ENCODE peak calls at places on chromosome 1, in nine cellular contexts. One of them, this sample, is unnamed.

GRCh38 chr1:87600848-87601247 is 272.2 kb downstream of the LMO4 start:
- DNase-seq in tibial nerve: no peak
- DNase-seq in esophagus squamous epithelium: no peak
- DNase-seq in AG04449: no peak
- DNase-seq in neural crest cell: no peak
- DNase-seq in BJ: no peak
- DNase-seq in AG10803: no peak
- DNase-seq in Calu3: no peak
- DNase-seq in fibroblast of pulmonary artery: peak
- DNase-seq in this sample: no peak

GRCh38 chr1:78543941-78544630 is 53.3 kb downstream of the PTGFR start:
- DNase-seq in AG04449: no peak
- DNase-seq in tibial nerve: no peak
- DNase-seq in BJ: peak
- DNase-seq in neural crest cell: no peak
- DNase-seq in Calu3: no peak
- DNase-seq in AG10803: peak
- DNase-seq in fibroblast of pulmonary artery: no peak
- DNase-seq in esophagus squamous epithelium: no peak
- DNase-seq in this sample: no peak

GRCh38 chr1:53586765-53587164 is 127.6 kb downstream of the DMRTB1 start:
- DNase-seq in neural crest cell: no peak
- DNase-seq in Calu3: no peak
- DNase-seq in BJ: no peak
- DNase-seq in esophagus squamous epithelium: no peak
- DNase-seq in tibial nerve: no peak
- DNase-seq in AG04449: no peak
- DNase-seq in AG10803: no peak
- DNase-seq in fibroblast of pulmonary artery: no peak
- DNase-seq in this sample: no peak

GRCh38 chr1:178356299-178356698 is 140.5 kb downstream of the CLEC20A start:
- DNase-seq in Calu3: no peak
- DNase-seq in AG10803: no peak
- DNase-seq in esophagus squamous epithelium: no peak
- DNase-seq in BJ: no peak
- DNase-seq in neural crest cell: no peak
- DNase-seq in AG04449: no peak
- DNase-seq in fibroblast of pulmonary artery: no peak
- DNase-seq in tibial nerve: no peak
- DNase-seq in this sample: no peak

GRCh38 chr1:1873186-1873585 is 17.7 kb downstream of the GNB1 start:
- DNase-seq in BJ: no peak
- DNase-seq in AG10803: no peak
- DNase-seq in fibroblast of pulmonary artery: no peak
- DNase-seq in AG04449: no peak
- DNase-seq in esophagus squamous epithelium: no peak
- DNase-seq in tibial nerve: no peak
- DNase-seq in neural crest cell: no peak
- DNase-seq in Calu3: no peak
- DNase-seq in this sample: no peak

GRCh38 chr1:94739521-94740061 is 80.6 kb upstream of the SLC44A3 start:
- DNase-seq in fibroblast of pulmonary artery: peak
- DNase-seq in neural crest cell: no peak
- DNase-seq in esophagus squamous epithelium: no peak
- DNase-seq in AG04449: peak
- DNase-seq in Calu3: no peak
- DNase-seq in AG10803: peak
- DNase-seq in BJ: peak
- DNase-seq in tibial nerve: no peak
- DNase-seq in this sample: no peak

GRCh38 chr1:20093303-20093702 is 23.3 kb downstream of the PLA2G5 start:
- DNase-seq in AG10803: no peak
- DNase-seq in fibroblast of pulmonary artery: no peak
- DNase-seq in neural crest cell: no peak
- DNase-seq in BJ: no peak
- DNase-seq in tibial nerve: no peak
- DNase-seq in AG04449: no peak
- DNase-seq in Calu3: no peak
- DNase-seq in esophagus squamous epithelium: no peak
- DNase-seq in this sample: no peak

GRCh38 chr1:89598450-89599331 is 34.2 kb upstream of the LRRC8C start:
- DNase-seq in tibial nerve: no peak
- DNase-seq in AG10803: peak
- DNase-seq in BJ: no peak
- DNase-seq in Calu3: peak
- DNase-seq in fibroblast of pulmonary artery: peak
- DNase-seq in AG04449: no peak
- DNase-seq in esophagus squamous epithelium: no peak
- DNase-seq in neural crest cell: no peak
- DNase-seq in this sample: peak

GRCh38 chr1:80392529-80392928 is 1386.0 kb upstream of the ADGRL4 start:
- DNase-seq in Calu3: peak
- DNase-seq in fibroblast of pulmonary artery: peak
- DNase-seq in neural crest cell: no peak
- DNase-seq in tibial nerve: no peak
- DNase-seq in AG04449: no peak
- DNase-seq in AG10803: no peak
- DNase-seq in BJ: no peak
- DNase-seq in esophagus squamous epithelium: no peak
- DNase-seq in this sample: no peak

DNA sequence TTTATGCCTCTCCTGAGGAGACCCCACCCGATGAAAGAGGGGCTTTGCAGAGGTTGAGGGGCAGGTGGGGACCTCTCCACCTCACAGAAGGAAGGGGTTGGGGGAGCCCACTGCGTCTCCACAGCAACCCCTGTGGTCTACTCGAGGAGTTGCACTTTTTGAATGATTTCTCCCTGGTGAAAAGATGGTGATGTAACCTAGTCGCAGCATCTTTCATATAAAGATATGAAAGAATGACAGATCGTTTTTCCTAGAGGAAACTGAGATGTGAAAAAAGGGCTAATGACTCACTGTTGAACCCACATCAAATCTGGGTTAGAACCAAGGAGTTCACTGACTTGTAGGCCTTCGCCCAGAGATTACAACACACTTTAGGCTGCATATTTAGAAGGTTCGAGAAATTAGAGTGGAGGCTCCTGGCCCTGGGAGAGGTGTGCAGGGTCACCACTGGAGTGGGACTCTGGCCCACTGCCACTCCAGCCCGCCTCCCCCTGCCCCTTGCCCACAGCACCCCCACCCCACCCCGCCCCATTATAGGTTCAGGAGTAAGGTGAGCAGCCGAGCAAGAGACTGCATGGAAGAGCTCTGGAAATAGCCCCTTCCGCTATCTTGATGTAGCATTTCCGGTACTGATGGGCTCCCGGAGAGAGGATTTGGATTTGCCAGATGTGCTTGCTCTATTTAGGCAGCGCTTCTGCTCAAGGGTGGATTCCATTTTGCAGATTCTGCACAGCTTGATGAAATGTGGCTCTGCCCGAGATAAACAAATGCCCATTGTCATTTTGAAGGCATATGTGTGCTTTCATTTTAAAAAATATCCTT is 6.7 kb downstream of the TGFB2 start:
- DNase-seq in neural crest cell: no peak
- DNase-seq in Calu3: no peak
- DNase-seq in tibial nerve: no peak
- DNase-seq in AG04449: no peak
- DNase-seq in fibroblast of pulmonary artery: peak
- DNase-seq in AG10803: no peak
- DNase-seq in esophagus squamous epithelium: no peak
- DNase-seq in BJ: no peak
- DNase-seq in this sample: no peak
- TF ChIP-seq CTCF in neural crest cell: peak
- TF ChIP-seq CTCF in Calu3: peak
- TF ChIP-seq CTCF in tibial nerve: peak
- TF ChIP-seq CTCF in AG04449: peak
- TF ChIP-seq CTCF in fibroblast of pulmonary artery: peak
- TF ChIP-seq CTCF in AG10803: peak
- TF ChIP-seq CTCF in esophagus squamous epithelium: no peak
- TF ChIP-seq CTCF in BJ: peak
- TF ChIP-seq CTCF in this sample: no peak

GRCh38 chr1:76824106-76824505 is 43.2 kb upstream of the ST6GALNAC5 start:
- DNase-seq in neural crest cell: no peak
- DNase-seq in BJ: no peak
- DNase-seq in tibial nerve: no peak
- DNase-seq in AG10803: no peak
- DNase-seq in Calu3: no peak
- DNase-seq in fibroblast of pulmonary artery: no peak
- DNase-seq in esophagus squamous epithelium: no peak
- DNase-seq in AG04449: no peak
- DNase-seq in this sample: no peak
- TF ChIP-seq CTCF in neural crest cell: no peak
- TF ChIP-seq CTCF in BJ: no peak
- TF ChIP-seq CTCF in tibial nerve: no peak
- TF ChIP-seq CTCF in AG10803: no peak
- TF ChIP-seq CTCF in Calu3: no peak
- TF ChIP-seq CTCF in fibroblast of pulmonary artery: no peak
- TF ChIP-seq CTCF in esophagus squamous epithelium: no peak
- TF ChIP-seq CTCF in AG04449: no peak
- TF ChIP-seq CTCF in this sample: no peak

DNA sequence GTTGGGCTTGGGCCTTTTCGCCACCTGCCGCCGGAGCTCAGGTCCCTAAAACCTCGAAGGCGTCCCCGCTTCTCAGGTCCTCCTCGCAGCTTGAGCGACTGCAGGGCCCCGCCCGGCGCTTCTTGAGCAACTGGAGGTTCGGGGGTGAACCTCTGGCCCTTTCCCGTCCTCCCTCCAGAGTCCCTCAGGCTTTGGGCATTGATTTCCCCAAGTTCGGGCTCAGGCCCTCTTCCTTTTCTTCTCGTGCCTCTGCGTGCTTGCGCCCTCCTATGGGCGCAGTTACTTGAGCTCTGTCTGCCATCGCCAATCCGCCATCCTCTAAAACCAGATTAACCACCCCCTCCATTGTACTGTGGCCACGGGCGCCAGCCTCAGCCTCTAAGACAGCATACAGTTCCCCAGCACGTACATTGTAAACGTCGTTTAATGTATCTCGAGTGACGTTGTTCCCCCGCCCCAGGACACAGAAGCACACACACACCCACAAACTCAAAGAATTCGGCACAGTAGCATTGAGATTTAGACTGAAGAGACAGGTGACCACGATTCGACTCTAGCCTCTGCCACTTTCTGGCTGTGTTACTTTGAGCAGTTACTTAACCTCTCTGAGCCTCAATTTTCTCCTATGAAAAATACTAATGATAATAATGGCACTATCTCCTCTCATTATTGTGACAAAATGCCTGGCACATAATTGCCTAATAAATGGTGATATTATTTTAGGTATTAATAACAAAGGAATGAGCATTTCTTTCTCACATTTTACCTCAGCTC is 22.6 kb downstream of the BTG2 start:
- DNase-seq in esophagus squamous epithelium: no peak
- DNase-seq in BJ: no peak
- DNase-seq in fibroblast of pulmonary artery: peak
- DNase-seq in tibial nerve: peak
- DNase-seq in AG04449: no peak
- DNase-seq in Calu3: peak
- DNase-seq in neural crest cell: peak
- DNase-seq in AG10803: peak
- DNase-seq in this sample: peak
- TF ChIP-seq CTCF in esophagus squamous epithelium: peak
- TF ChIP-seq CTCF in BJ: peak
- TF ChIP-seq CTCF in fibroblast of pulmonary artery: peak
- TF ChIP-seq CTCF in tibial nerve: peak
- TF ChIP-seq CTCF in AG04449: peak
- TF ChIP-seq CTCF in Calu3: peak
- TF ChIP-seq CTCF in neural crest cell: peak
- TF ChIP-seq CTCF in AG10803: peak
- TF ChIP-seq CTCF in this sample: peak

GRCh38 chr1:31183927-31184554 is 55.6 kb downstream of the NKAIN1 start:
- DNase-seq in esophagus squamous epithelium: no peak
- DNase-seq in BJ: no peak
- DNase-seq in neural crest cell: peak
- DNase-seq in AG04449: no peak
- DNase-seq in fibroblast of pulmonary artery: peak
- DNase-seq in tibial nerve: peak
- DNase-seq in AG10803: peak
- DNase-seq in Calu3: peak
- DNase-seq in this sample: peak

GRCh38 chr1:31183126-31183525 is 56.6 kb downstream of the NKAIN1 start:
- DNase-seq in Calu3: no peak
- DNase-seq in AG10803: no peak
- DNase-seq in tibial nerve: no peak
- DNase-seq in fibroblast of pulmonary artery: no peak
- DNase-seq in AG04449: no peak
- DNase-seq in neural crest cell: no peak
- DNase-seq in BJ: no peak
- DNase-seq in esophagus squamous epithelium: no peak
- DNase-seq in this sample: no peak

GRCh38 chr1:31180338-31180737 is 59.3 kb downstream of the NKAIN1 start:
- DNase-seq in AG04449: no peak
- DNase-seq in fibroblast of pulmonary artery: no peak
- DNase-seq in BJ: no peak
- DNase-seq in Calu3: no peak
- DNase-seq in tibial nerve: no peak
- DNase-seq in neural crest cell: no peak
- DNase-seq in esophagus squamous epithelium: no peak
- DNase-seq in AG10803: no peak
- DNase-seq in this sample: no peak

GRCh38 chr1:31181515-31182343 is 58.0 kb downstream of the NKAIN1 start:
- DNase-seq in AG04449: no peak
- DNase-seq in fibroblast of pulmonary artery: peak
- DNase-seq in BJ: no peak
- DNase-seq in neural crest cell: peak
- DNase-seq in esophagus squamous epithelium: no peak
- DNase-seq in Calu3: peak
- DNase-seq in AG10803: peak
- DNase-seq in tibial nerve: peak
- DNase-seq in this sample: no peak

GRCh38 chr1:31182352-31182751 is 57.3 kb downstream of the NKAIN1 start:
- DNase-seq in fibroblast of pulmonary artery: peak
- DNase-seq in esophagus squamous epithelium: peak
- DNase-seq in AG10803: peak
- DNase-seq in BJ: peak
- DNase-seq in Calu3: peak
- DNase-seq in AG04449: peak
- DNase-seq in tibial nerve: peak
- DNase-seq in neural crest cell: peak
- DNase-seq in this sample: no peak
- TF ChIP-seq CTCF in fibroblast of pulmonary artery: peak
- TF ChIP-seq CTCF in esophagus squamous epithelium: peak
- TF ChIP-seq CTCF in AG10803: peak
- TF ChIP-seq CTCF in BJ: peak
- TF ChIP-seq CTCF in Calu3: peak
- TF ChIP-seq CTCF in AG04449: peak
- TF ChIP-seq CTCF in tibial nerve: no peak
- TF ChIP-seq CTCF in neural crest cell: peak
- TF ChIP-seq CTCF in this sample: peak

GRCh38 chr1:186605762-186606350 is 74.4 kb downstream of the PTGS2 start:
- DNase-seq in AG04449: no peak
- DNase-seq in Calu3: peak
- DNase-seq in fibroblast of pulmonary artery: peak
- DNase-seq in tibial nerve: peak
- DNase-seq in AG10803: peak
- DNase-seq in BJ: no peak
- DNase-seq in esophagus squamous epithelium: no peak
- DNase-seq in neural crest cell: peak
- DNase-seq in this sample: no peak
- TF ChIP-seq CTCF in AG04449: peak
- TF ChIP-seq CTCF in Calu3: peak
- TF ChIP-seq CTCF in fibroblast of pulmonary artery: peak
- TF ChIP-seq CTCF in tibial nerve: peak
- TF ChIP-seq CTCF in AG10803: peak
- TF ChIP-seq CTCF in BJ: peak
- TF ChIP-seq CTCF in esophagus squamous epithelium: peak
- TF ChIP-seq CTCF in neural crest cell: peak
- TF ChIP-seq CTCF in this sample: peak

GRCh38 chr1:233424727-233425222 is 97.3 kb downstream of the MAP3K21 start:
- DNase-seq in AG04449: no peak
- DNase-seq in neural crest cell: no peak
- DNase-seq in esophagus squamous epithelium: no peak
- DNase-seq in Calu3: no peak
- DNase-seq in AG10803: no peak
- DNase-seq in tibial nerve: no peak
- DNase-seq in BJ: no peak
- DNase-seq in fibroblast of pulmonary artery: peak
- DNase-seq in this sample: no peak
- TF ChIP-seq CTCF in AG04449: no peak
- TF ChIP-seq CTCF in neural crest cell: peak
- TF ChIP-seq CTCF in esophagus squamous epithelium: no peak
- TF ChIP-seq CTCF in Calu3: peak
- TF ChIP-seq CTCF in AG10803: peak
- TF ChIP-seq CTCF in tibial nerve: no peak
- TF ChIP-seq CTCF in BJ: peak
- TF ChIP-seq CTCF in fibroblast of pulmonary artery: peak
- TF ChIP-seq CTCF in this sample: no peak

This sample was measured in D721Med.